ENCODE peak calls at places on chromosomes 5 and 9, in four cellular contexts. One of them, this sample, is unnamed.
A peak's percentile ranks its signal among the peaks of the same experiment; 100 is the strongest.

GRCh38 chr5:79794347-79794746 is 104.7 kb downstream of the CMYA5 start:
- DNase-seq in Panc1: no peak
- DNase-seq in HCEC 1CT: no peak
- DNase-seq in kidney epithelial cell: no peak
- DNase-seq in this sample: no peak

GRCh38 chr5:140633081-140633471 is at the start of gene CD14:
- DNase-seq in Panc1: no peak
- DNase-seq in HCEC 1CT: peak; percentile 45
- DNase-seq in kidney epithelial cell: no peak
- DNase-seq in this sample: no peak

GRCh38 chr5:67374378-67374777 is 177.8 kb upstream of the CD180 start:
- DNase-seq in Panc1: no peak
- DNase-seq in HCEC 1CT: no peak
- DNase-seq in kidney epithelial cell: no peak
- DNase-seq in this sample: no peak

GRCh38 chr5:44002381-44002901 is 386.8 kb downstream of the FGF10 start:
- DNase-seq in Panc1: peak; percentile 81
- DNase-seq in HCEC 1CT: no peak
- DNase-seq in kidney epithelial cell: peak; percentile 19
- DNase-seq in this sample: no peak

GRCh38 chr9:3043369-3043768 is 199.5 kb upstream of the PUM3 start:
- DNase-seq in Panc1: no peak
- DNase-seq in HCEC 1CT: peak; percentile 46
- DNase-seq in kidney epithelial cell: no peak
- DNase-seq in this sample: no peak

GRCh38 chr5:54741711-54742110 is 224.2 kb downstream of the SNX18 start:
- DNase-seq in Panc1: no peak
- DNase-seq in HCEC 1CT: no peak
- DNase-seq in kidney epithelial cell: no peak
- DNase-seq in this sample: no peak

GRCh38 chr9:69411246-69411645 is 86.2 kb downstream of the ENTREP1 start:
- DNase-seq in Panc1: no peak
- DNase-seq in HCEC 1CT: no peak
- DNase-seq in kidney epithelial cell: no peak
- DNase-seq in this sample: no peak

GRCh38 chr9:127567119-127567897 is 44.8 kb upstream of the STXBP1 start:
- DNase-seq in Panc1: no peak
- DNase-seq in HCEC 1CT: peak; percentile 58
- DNase-seq in kidney epithelial cell: no peak
- DNase-seq in this sample: no peak

GRCh38 chr9:10108815-10109214 is 504.0 kb downstream of the PTPRD start:
- DNase-seq in Panc1: no peak
- DNase-seq in HCEC 1CT: no peak
- DNase-seq in kidney epithelial cell: no peak
- DNase-seq in this sample: no peak

GRCh38 chr5:164048527-164048926 is 543.1 kb downstream of the MAT2B start:
- DNase-seq in Panc1: no peak
- DNase-seq in HCEC 1CT: peak; percentile 39
- DNase-seq in kidney epithelial cell: no peak
- DNase-seq in this sample: no peak

GRCh38 chr5:137604348-137605095 is 105.4 kb upstream of the SPOCK1 start:
- DNase-seq in Panc1: no peak
- DNase-seq in HCEC 1CT: no peak
- DNase-seq in kidney epithelial cell: peak; percentile 23
- DNase-seq in this sample: no peak

GRCh38 chr5:11719888-11720481 is 184.3 kb downstream of the CTNND2 start:
- DNase-seq in Panc1: peak; percentile 8
- DNase-seq in HCEC 1CT: no peak
- DNase-seq in kidney epithelial cell: peak; percentile 14
- DNase-seq in this sample: no peak

GRCh38 chr9:4833781-4834560 is 41.2 kb downstream of the RCL1 start:
- DNase-seq in Panc1: no peak
- DNase-seq in HCEC 1CT: peak; percentile 84
- DNase-seq in kidney epithelial cell: no peak
- DNase-seq in this sample: no peak

GRCh38 chr5:67639311-67639710 is 442.7 kb upstream of the CD180 start:
- DNase-seq in Panc1: no peak
- DNase-seq in HCEC 1CT: no peak
- DNase-seq in kidney epithelial cell: no peak
- DNase-seq in this sample: no peak

GRCh38 chr5:15718411-15719178 is 218.6 kb downstream of the FBXL7 start:
- DNase-seq in Panc1: no peak
- DNase-seq in HCEC 1CT: no peak
- DNase-seq in kidney epithelial cell: no peak
- DNase-seq in this sample: no peak

GRCh38 chr5:139078345-139078744 is 119.8 kb downstream of the SIL1 start:
- DNase-seq in Panc1: no peak
- DNase-seq in HCEC 1CT: no peak
- DNase-seq in kidney epithelial cell: no peak
- DNase-seq in this sample: no peak

GRCh38 chr9:136306691-136307208 is 2.9 kb upstream of the CCDC187 start:
- DNase-seq in Panc1: no peak
- DNase-seq in HCEC 1CT: no peak
- DNase-seq in kidney epithelial cell: no peak
- DNase-seq in this sample: no peak